ENCODE peak calls at places on chromosomes 2 and 18, in eight cellular contexts. C is upper lobe of right lung; F is PC-3; I is stimulated activated CD8-positive, alpha-beta memory T cell treated with anti-CD3 and anti-CD28 coated beads, Interleukin-7, amount 100 ng/mL, for 4 hours; R is amygdala; G is HTR-8/SVneo; E is GM12891; Q is A172. Y is an unnamed sample.

GRCh38 chr2:215371915-215372897 is 60.3 kb downstream of the ATIC start:
- DNase-seq in Q (no peak), F (no peak), R (no peak), C (no peak), E (no peak), I (no peak), G (no peak), Y (no peak)

GRCh38 chr2:196233033-196233807 is 61.8 kb upstream of the STK17B start:
- DNase-seq in C (no peak), Q (peak; percentile 94), E (no peak), F (peak; percentile 97), G (peak; percentile 71), R (no peak), I (no peak), Y (peak; percentile 97)

GRCh38 chr2:199463000-199463692 is 5.4 kb upstream of the SATB2 start:
- DNase-seq in I (no peak), G (peak; percentile 81), C (peak; percentile 88), E (peak; percentile 41), R (peak; percentile 75), Q (peak; percentile 56), F (peak; percentile 80), Y (peak; percentile 28)

GRCh38 chr18:77650799-77651385 is 401.2 kb downstream of the GALR1 start:
- DNase-seq in Q (peak; percentile 1), R (peak; percentile 82), C (peak; percentile 86), I (no peak), F (peak; percentile 65), E (peak; percentile 75), G (peak; percentile 5), Y (no peak)

GRCh38 chr2:3099145-3099859 is 278.3 kb downstream of the EIPR1 start:
- DNase-seq in F (no peak), I (no peak), Q (no peak), R (no peak), C (no peak), E (no peak), G (no peak), Y (no peak)

GRCh38 chr2:79275863-79276262 is 116.3 kb upstream of the REG3A start:
- DNase-seq in E (no peak), R (no peak), I (no peak), Q (no peak), C (no peak), F (no peak), G (no peak), Y (no peak)

GRCh38 chr18:35582899-35583558 is 1.5 kb downstream of the GALNT1 start:
- DNase-seq in F (peak; percentile 49), E (no peak), G (no peak), C (no peak), I (no peak), Q (no peak), R (no peak), Y (no peak)

GRCh38 chr2:42828487-42829416 is 36.4 kb upstream of the HAAO start:
- DNase-seq in I (peak; percentile 39), E (peak; percentile 77), C (peak; percentile 86), R (peak; percentile 67), F (peak; percentile 76), Q (peak; percentile 54), G (peak; percentile 90), Y (peak; percentile 37)

GRCh38 chr18:44848931-44849330 is 168.2 kb downstream of the SETBP1 start:
- DNase-seq in E (no peak), R (no peak), I (no peak), F (no peak), Q (no peak), G (no peak), C (no peak), Y (no peak)

GRCh38 chr2:128305555-128306080 is 13.1 kb downstream of the HS6ST1 start:
- DNase-seq in F (peak; percentile 15), G (no peak), R (no peak), E (peak; percentile 56), C (peak; percentile 60), I (no peak), Q (no peak), Y (no peak)

GRCh38 chr2:113407446-113408099 is 29.9 kb upstream of the ZNG1B start:
- DNase-seq in R (no peak), Q (peak; percentile 22), F (peak; percentile 82), G (no peak), C (no peak), I (no peak), E (no peak), Y (no peak)

GRCh38 chr2:19231625-19232024 is 126.8 kb downstream of the OSR1 start:
- DNase-seq in F (no peak), E (no peak), R (no peak), Q (no peak), C (no peak), G (no peak), I (no peak), Y (no peak)

GRCh38 chr2:110125292-110125691 is 9.7 kb upstream of the MALL start:
- DNase-seq in E (no peak), Q (peak; percentile 57), G (no peak), I (no peak), C (no peak), R (no peak), F (no peak), Y (no peak)

GRCh38 chr2:86808315-86809161 is 17.8 kb upstream of the CD8A start:
- DNase-seq in C (peak; percentile 92), F (peak; percentile 92), I (peak; percentile 94), G (peak; percentile 97), Q (peak; percentile 80), R (peak; percentile 82), E (peak; percentile 95), Y (peak; percentile 73)

GRCh38 chr2:207463433-207463832 is 66.3 kb upstream of the CREB1 start:
- DNase-seq in R (no peak), Q (no peak), G (no peak), F (no peak), E (no peak), C (no peak), I (no peak), Y (no peak)

GRCh38 chr2:84083984-84084383 is 375.1 kb downstream of the SUCLG1 start:
- DNase-seq in C (no peak), I (no peak), Q (no peak), G (no peak), R (no peak), F (no peak), E (no peak), Y (no peak)

GRCh38 chr2:78861546-78861945 is 164.0 kb upstream of the REG3G start:
- DNase-seq in G (peak; percentile 5), I (no peak), Q (peak; percentile 29), F (peak; percentile 39), R (no peak), C (no peak), E (no peak), Y (no peak)

GRCh38 chr18:45839415-45840395 is 14.2 kb downstream of the SIGLEC15 start:
- DNase-seq in Q (peak; percentile 41), C (no peak), I (no peak), R (no peak), G (peak; percentile 42), E (no peak), F (peak; percentile 62), Y (no peak)

GRCh38 chr2:29423267-29423666 is 308.1 kb downstream of the CLIP4 start:
- DNase-seq in Q (no peak), E (no peak), F (peak; percentile 29), C (no peak), R (no peak), G (no peak), I (no peak), Y (no peak)

GRCh38 chr2:226797289-226797988 is 2.2 kb downstream of the IRS1 start:
- DNase-seq in C (peak; percentile 67), Q (no peak), E (no peak), F (peak; percentile 84), I (no peak), G (no peak), R (no peak), Y (no peak)

GRCh38 chr2:26623541-26624497 is 17.3 kb downstream of the CIB4 start:
- DNase-seq in Q (no peak), I (no peak), G (no peak), E (no peak), F (no peak), R (no peak), C (peak; percentile 30), Y (no peak)

GRCh38 chr2:64212801-64213321 is 68.6 kb upstream of the PELI1 start:
- DNase-seq in C (no peak), Q (peak; percentile 52), R (no peak), I (peak; percentile 45), E (no peak), F (no peak), G (no peak), Y (peak; percentile 51)

GRCh38 chr2:72115361-72116080 is 32.1 kb downstream of the CYP26B1 start:
- DNase-seq in I (no peak), R (no peak), C (peak; percentile 72), E (no peak), G (peak; percentile 99), F (peak; percentile 99), Q (peak; percentile 99), Y (peak; percentile 92)

GRCh38 chr2:219331560-219332213 is 857 bp downstream of the RESP18 start:
- DNase-seq in I (no peak), Q (no peak), E (no peak), C (no peak), G (no peak), R (peak; percentile 44), F (no peak), Y (no peak)

GRCh38 chr2:108082978-108083377 is 96.7 kb downstream of the SLC5A7 start:
- DNase-seq in C (no peak), G (no peak), I (no peak), R (no peak), E (no peak), Q (no peak), F (no peak), Y (no peak)

GRCh38 chr2:213443952-213444351 is 159.7 kb downstream of the SPAG16 start:
- DNase-seq in C (no peak), Q (no peak), R (no peak), I (no peak), G (no peak), E (no peak), F (no peak), Y (no peak)

GRCh38 chr2:177667626-177668025 is 275.1 kb downstream of the AGPS start:
- DNase-seq in R (no peak), Q (peak; percentile 27), F (peak; percentile 25), G (no peak), I (no peak), C (no peak), E (no peak), Y (no peak)